ENCODE peak calls at places on chromosomes 2 and 18, in ten cellular contexts. X is activated T-helper 9 cell treated with anti-CD3 and anti-CD28 coated beads, Interleukin-2, amount 50 U/mL, for 16 hours; U is NCI-H1436; Z is RCC 7860; A is NCI-H1105 treated with DMSO at 0.1 percent for 48 hours; S is tibial artery; Q is NCI-H1694; K is EL; W is skeletal muscle cell; T is T-cell. V is an unnamed sample.

GRCh38 chr2:205969584-205969983 is 116.4 kb downstream of the INO80D start:
- DNase-seq in K (no peak), Q (no peak), X (no peak), U (no peak), Z (no peak), A (no peak), W (no peak), S (no peak), T (no peak), V (no peak)

GRCh38 chr18:52395146-52395852 is 55.3 kb downstream of the DCC start:
- DNase-seq in A (no peak), S (no peak), T (no peak), Q (no peak), W (no peak), X (no peak), K (no peak), Z (no peak), U (no peak), V (no peak)

GRCh38 chr2:25252291-25253152 is 84.1 kb upstream of the POMC start:
- DNase-seq in Q (peak; percentile 79), U (peak; percentile 87), W (no peak), X (peak; percentile 44), K (peak; percentile 45), Z (no peak), S (no peak), T (no peak), A (peak; percentile 84), V (no peak)

GRCh38 chr18:845152-845819 is 33.2 kb upstream of the YES1 start:
- DNase-seq in Q (no peak), S (no peak), K (peak; percentile 79), A (no peak), Z (no peak), W (no peak), X (no peak), T (no peak), U (no peak), V (no peak)

GRCh38 chr2:113200736-113201490 is 27.1 kb downstream of the PSD4 start:
- DNase-seq in A (no peak), S (peak; percentile 47), T (no peak), K (no peak), U (no peak), W (no peak), Z (peak; percentile 41), X (no peak), Q (no peak), V (no peak)

GRCh38 chr18:74282359-74283254 is 9.2 kb downstream of the CYB5A start:
- DNase-seq in Z (no peak), Q (no peak), A (no peak), U (no peak), S (no peak), X (no peak), W (no peak), K (no peak), T (no peak), V (no peak)

GRCh38 chr2:94979406-94980375 is 45.8 kb upstream of the MAL start:
- DNase-seq in U (no peak), X (no peak), Q (no peak), Z (no peak), W (no peak), T (no peak), S (no peak), A (no peak), K (no peak), V (no peak)

GRCh38 chr2:238513346-238513745 is 86.6 kb downstream of the ASB1 start:
- DNase-seq in U (peak; percentile 39), S (peak; percentile 19), A (no peak), K (peak; percentile 65), W (no peak), T (no peak), Z (no peak), X (no peak), Q (no peak), V (no peak)

GRCh38 chr2:177419274-177419673 is 26.7 kb downstream of the AGPS start:
- DNase-seq in T (no peak), U (no peak), W (peak; percentile 40), K (peak; percentile 50), S (no peak), A (no peak), Q (no peak), X (no peak), Z (no peak), V (no peak)

GRCh38 chr2:233387667-233388528 is 33.6 kb downstream of the DGKD start:
- DNase-seq in K (peak; percentile 85), Q (peak; percentile 92), A (peak; percentile 74), Z (no peak), X (no peak), T (no peak), S (peak; percentile 97), W (peak; percentile 95), U (no peak), V (peak; percentile 96)

GRCh38 chr2:8692783-8693768 is 11.2 kb downstream of the ID2 start:
- DNase-seq in U (no peak), X (no peak), Z (no peak), W (no peak), Q (no peak), T (no peak), K (no peak), S (no peak), A (no peak), V (no peak)